ENCODE peak calls at places on chromosomes 7 and 10, in five cellular contexts. L is iris pigment epithelial cell, F is ureter, D is cardiac fibroblast, M is thoracic aorta. B is an unnamed sample.

GRCh38 chr10:19775286-19775685 is 40.9 kb upstream of the PLXDC2 start:
- DNase-seq in L (no peak), F (no peak), D (no peak), M (no peak), B (no peak)

GRCh38 chr7:90401989-90402388 is 1.3 kb upstream of the CLDN12 start:
- DNase-seq in L (peak; percentile 31), F (no peak), D (peak; percentile 34), M (no peak), B (no peak)

GRCh38 chr10:3077940-3078630 is 10.7 kb downstream of the PFKP start:
- DNase-seq in L (no peak), F (no peak), D (no peak), M (no peak), B (no peak)

GRCh38 chr7:158361326-158361946 is 226.2 kb downstream of the PTPRN2 start:
- DNase-seq in L (no peak), F (no peak), D (no peak), M (no peak), B (no peak)

GRCh38 chr10:78451592-78451991 is 417.9 kb downstream of the RPS24 start:
- DNase-seq in L (no peak), F (no peak), D (peak; percentile 70), M (no peak), B (no peak)

GRCh38 chr7:107505997-107506682 is 36.3 kb downstream of the GPR22 start:
- DNase-seq in L (peak; percentile 33), F (peak; percentile 75), D (peak; percentile 7), M (no peak), B (no peak)

GRCh38 chr10:219731-220472 is 84.6 kb downstream of the ZMYND11 start:
- DNase-seq in L (no peak), F (no peak), D (no peak), M (no peak), B (no peak)

GRCh38 chr7:5586279-5586962 is 162.8 kb upstream of the TNRC18 start:
- DNase-seq in L (no peak), F (no peak), D (no peak), M (no peak), B (peak; percentile 3)

GRCh38 chr7:100678291-100678984 is 4.9 kb downstream of the GNB2 start:
- DNase-seq in L (no peak), F (no peak), D (no peak), M (no peak), B (no peak)

GRCh38 chr10:95987685-95988426 is 55.5 kb upstream of the CCNJ start:
- DNase-seq in L (no peak), F (no peak), D (no peak), M (no peak), B (no peak)

GRCh38 chr7:12234334-12234733 is 23.2 kb downstream of the TMEM106B start:
- DNase-seq in L (no peak), F (no peak), D (no peak), M (no peak), B (no peak)

B was measured in AG20443.